ENCODE peak calls at places on chromosomes 7 and 10, in seven cellular contexts. G is H4, S is T-cell, P is D341Med, W is EL, H is endothelial cell, E is body of pancreas. L is an unnamed sample.

GRCh38 chr10:46514899-46515298 is 41.6 kb downstream of the GPRIN2 start:
- DNase-seq in G (no peak), S (no peak), P (no peak), W (no peak), H (no peak), E (no peak), L (no peak)

GRCh38 chr10:44963772-44964633 is 4.4 kb downstream of the RASSF4 start:
- DNase-seq in G (peak), S (no peak), P (no peak), W (no peak), H (no peak), E (peak), L (no peak)

GRCh38 chr7:1692500-1693418 is 22.7 kb downstream of the ELFN1 start:
- DNase-seq in G (no peak), S (no peak), P (no peak), W (no peak), H (no peak), E (no peak), L (no peak)

GRCh38 chr7:52959878-52960660 is 75.4 kb upstream of the POM121L12 start:
- DNase-seq in G (no peak), S (no peak), P (no peak), W (no peak), H (no peak), E (no peak), L (no peak)

GRCh38 chr10:32112055-32112454 is 55.8 kb upstream of the KIF5B start:
- DNase-seq in G (peak), S (no peak), P (no peak), W (peak), H (no peak), E (no peak), L (peak)

GRCh38 chr7:38107486-38107893 is 70.6 kb upstream of the STARD3NL start:
- DNase-seq in G (peak), S (peak), P (peak), W (peak), H (peak), E (peak), L (peak)

GRCh38 chr7:77409005-77409738 is 7.0 kb downstream of the GSAP start:
- DNase-seq in G (no peak), S (no peak), P (no peak), W (peak), H (no peak), E (no peak), L (no peak)

GRCh38 chr7:52741670-52742069 is 293.8 kb upstream of the POM121L12 start:
- DNase-seq in G (no peak), S (no peak), P (no peak), W (no peak), H (no peak), E (no peak), L (no peak)

GRCh38 chr7:141225916-141226618 is 152.2 kb downstream of the TMEM178B start:
- DNase-seq in G (no peak), S (no peak), P (no peak), W (no peak), H (no peak), E (no peak), L (no peak)

GRCh38 chr7:77866791-77867190 is 68.2 kb downstream of the PHTF2 start:
- DNase-seq in G (no peak), S (no peak), P (no peak), W (peak), H (no peak), E (no peak), L (peak)

GRCh38 chr10:98258683-98259454 is 9.1 kb downstream of the LOXL4 start:
- DNase-seq in G (peak), S (no peak), P (no peak), W (peak), H (no peak), E (no peak), L (no peak)

GRCh38 chr10:91556691-91557529 is 76.0 kb downstream of the PPP1R3C start:
- DNase-seq in G (no peak), S (no peak), P (no peak), W (no peak), H (no peak), E (peak), L (peak)

GRCh38 chr10:16258476-16259040 is 178.3 kb upstream of the PTER start:
- DNase-seq in G (no peak), S (no peak), P (no peak), W (no peak), H (no peak), E (no peak), L (no peak)

GRCh38 chr7:99778880-99779279 is 5.1 kb downstream of the CYP3A4 start:
- DNase-seq in G (no peak), S (no peak), P (no peak), W (no peak), H (no peak), E (no peak), L (no peak)

GRCh38 chr10:3836222-3836820 is 51.3 kb upstream of the KLF6 start:
- DNase-seq in G (no peak), S (no peak), P (no peak), W (no peak), H (no peak), E (no peak), L (no peak)

GRCh38 chr10:652226-652625 is 37.2 kb downstream of the DIP2C start:
- DNase-seq in G (no peak), S (no peak), P (no peak), W (no peak), H (no peak), E (no peak), L (no peak)

GRCh38 chr10:102501201-102502028 is 1.1 kb downstream of the ACTR1A start:
- DNase-seq in G (no peak), S (no peak), P (no peak), W (no peak), H (no peak), E (no peak), L (no peak)

GRCh38 chr10:125284875-125285597 is 124.7 kb upstream of the CTBP2 start:
- DNase-seq in G (no peak), S (no peak), P (no peak), W (no peak), H (no peak), E (no peak), L (peak)

GRCh38 chr10:110474017-110474416 is 23.7 kb upstream of the DUSP5 start:
- DNase-seq in G (no peak), S (no peak), P (no peak), W (no peak), H (no peak), E (no peak), L (no peak)

GRCh38 chr7:36265720-36266119 is 112.7 kb downstream of the EEPD1 start:
- DNase-seq in G (no peak), S (no peak), P (no peak), W (peak), H (no peak), E (no peak), L (no peak)

GRCh38 chr10:58531084-58531695 is 18.5 kb downstream of the BICC1 start:
- DNase-seq in G (peak), S (no peak), P (peak), W (peak), H (peak), E (peak), L (peak)

GRCh38 chr7:37346761-37347160 is 101.9 kb downstream of the ELMO1 start:
- DNase-seq in G (no peak), S (no peak), P (no peak), W (no peak), H (no peak), E (no peak), L (no peak)

GRCh38 chr10:116771101-116771705 is 28.8 kb upstream of the HSPA12A start:
- DNase-seq in G (peak), S (no peak), P (no peak), W (peak), H (no peak), E (peak), L (no peak)

GRCh38 chr7:133275441-133276105 is 22.7 kb downstream of the EXOC4 start:
- DNase-seq in G (no peak), S (no peak), P (no peak), W (peak), H (no peak), E (no peak), L (peak)

GRCh38 chr7:135713836-135714470 is 14.0 kb downstream of the SLC13A4 start:
- DNase-seq in G (no peak), S (no peak), P (no peak), W (no peak), H (no peak), E (no peak), L (no peak)

GRCh38 chr7:45325378-45325777 is 167.8 kb downstream of the RAMP3 start:
- DNase-seq in G (no peak), S (no peak), P (no peak), W (no peak), H (no peak), E (no peak), L (no peak)

GRCh38 chr7:43879477-43879876 is 10.2 kb upstream of the MRPS24 start:
- DNase-seq in G (no peak), S (no peak), P (no peak), W (peak), H (no peak), E (no peak), L (no peak)

GRCh38 chr10:78441704-78442103 is 408.0 kb downstream of the RPS24 start:
- DNase-seq in G (no peak), S (no peak), P (no peak), W (no peak), H (no peak), E (no peak), L (no peak)

GRCh38 chr7:6183006-6183405 is 89.4 kb downstream of the CYTH3 start:
- DNase-seq in G (no peak), S (no peak), P (no peak), W (no peak), H (no peak), E (no peak), L (no peak)

GRCh38 chr7:48173983-48174382 is 2.7 kb downstream of the ABCA13 start:
- DNase-seq in G (no peak), S (no peak), P (no peak), W (peak), H (no peak), E (no peak), L (no peak)

GRCh38 chr7:150379590-150380379 is 655 bp downstream of the ZNF775 start:
- DNase-seq in G (no peak), S (no peak), P (peak), W (peak), H (peak), E (no peak), L (no peak)

GRCh38 chr10:74949434-74949833 is 123.0 kb downstream of the KAT6B start:
- DNase-seq in G (no peak), S (no peak), P (no peak), W (peak), H (no peak), E (no peak), L (no peak)

GRCh38 chr10:8908013-8908412 is 853.5 kb downstream of the GATA3 start:
- DNase-seq in G (no peak), S (no peak), P (no peak), W (no peak), H (peak), E (no peak), L (peak)

GRCh38 chr7:148173296-148173695 is 417.3 kb upstream of the C7orf33 start:
- DNase-seq in G (no peak), S (no peak), P (no peak), W (no peak), H (no peak), E (no peak), L (peak)

GRCh38 chr7:70571986-70572385 is 560.0 kb upstream of the GALNT17 start:
- DNase-seq in G (peak), S (no peak), P (no peak), W (no peak), H (no peak), E (no peak), L (no peak)

GRCh38 chr10:78277734-78278404 is 244.2 kb downstream of the RPS24 start:
- DNase-seq in G (no peak), S (no peak), P (no peak), W (peak), H (no peak), E (peak), L (no peak)

GRCh38 chr7:129454249-129454551 is 20.0 kb downstream of the STRIP2 start:
- DNase-seq in G (no peak), S (no peak), P (no peak), W (no peak), H (no peak), E (no peak), L (no peak)

GRCh38 chr7:49773082-49773938 is at the start of gene VWC2:
- DNase-seq in G (no peak), S (no peak), P (peak), W (no peak), H (peak), E (no peak), L (no peak)